ENCODE peak calls at places on chromosomes 13 and 19, in nine cellular contexts. V is H1, Z is cardiac muscle cell, Y is tibial nerve, I is upper lobe of right lung, D is psoas muscle, L is right lobe of liver, Q is sigmoid colon, T is left ventricle myocardium inferior. R is an unnamed sample.

GRCh38 chr13:28379371-28380083 is 115.4 kb downstream of the FLT1 start:
- DNase-seq in V (no peak), Z (no peak), Y (no peak), I (no peak), D (no peak), L (no peak), Q (peak; percentile 68), T (no peak), R (no peak)

GRCh38 chr13:92963029-92963428 is 263.6 kb upstream of the GPC6 start:
- DNase-seq in V (no peak), Z (no peak), Y (no peak), I (no peak), D (no peak), L (no peak), Q (no peak), T (no peak), R (no peak)

GRCh38 chr19:39506944-39507714 is 7.8 kb upstream of the SELENOV start:
- DNase-seq in V (peak; percentile 47), Z (peak; percentile 88), Y (no peak), I (no peak), D (no peak), L (no peak), Q (no peak), T (no peak), R (no peak)

GRCh38 chr13:41668130-41668757 is 210.9 kb downstream of the RGCC start:
- DNase-seq in V (peak; percentile 23), Z (peak; percentile 85), Y (peak; percentile 70), I (no peak), D (no peak), L (no peak), Q (peak; percentile 83), T (no peak), R (no peak)

GRCh38 chr19:4083677-4084546 is 17.2 kb upstream of the ZBTB7A start:
- DNase-seq in V (no peak), Z (no peak), Y (no peak), I (peak; percentile 79), D (peak; percentile 56), L (no peak), Q (no peak), T (no peak), R (no peak)

GRCh38 chr13:46804391-46804815 is 7.4 kb upstream of the ESD start:
- DNase-seq in V (no peak), Z (no peak), Y (no peak), I (no peak), D (no peak), L (no peak), Q (no peak), T (no peak), R (no peak)

GRCh38 chr19:31054430-31054829 is 294.8 kb downstream of the TSHZ3 start:
- DNase-seq in V (peak; percentile 70), Z (peak; percentile 63), Y (no peak), I (no peak), D (no peak), L (no peak), Q (no peak), T (peak; percentile 28), R (no peak)

GRCh38 chr13:25910243-25910642 is 141.6 kb downstream of the SHISA2 start:
- DNase-seq in V (no peak), Z (no peak), Y (no peak), I (no peak), D (no peak), L (no peak), Q (no peak), T (no peak), R (no peak)

GRCh38 chr13:30584332-30584731 is 33.4 kb upstream of the USPL1 start:
- DNase-seq in V (no peak), Z (no peak), Y (no peak), I (no peak), D (no peak), L (no peak), Q (no peak), T (no peak), R (no peak)

GRCh38 chr19:15038304-15038703 is 11.0 kb upstream of the CASP14 start:
- DNase-seq in V (no peak), Z (no peak), Y (peak; percentile 5), I (no peak), D (peak; percentile 67), L (no peak), Q (no peak), T (no peak), R (no peak)

GRCh38 chr13:110433014-110433413 is 125.9 kb downstream of the COL4A2 start:
- DNase-seq in V (no peak), Z (no peak), Y (no peak), I (no peak), D (peak; percentile 74), L (no peak), Q (peak; percentile 83), T (peak; percentile 61), R (no peak)

GRCh38 chr19:19650331-19650730 is 6.9 kb upstream of the GMIP start:
- DNase-seq in V (no peak), Z (no peak), Y (no peak), I (no peak), D (no peak), L (no peak), Q (no peak), T (no peak), R (no peak)

DNA sequence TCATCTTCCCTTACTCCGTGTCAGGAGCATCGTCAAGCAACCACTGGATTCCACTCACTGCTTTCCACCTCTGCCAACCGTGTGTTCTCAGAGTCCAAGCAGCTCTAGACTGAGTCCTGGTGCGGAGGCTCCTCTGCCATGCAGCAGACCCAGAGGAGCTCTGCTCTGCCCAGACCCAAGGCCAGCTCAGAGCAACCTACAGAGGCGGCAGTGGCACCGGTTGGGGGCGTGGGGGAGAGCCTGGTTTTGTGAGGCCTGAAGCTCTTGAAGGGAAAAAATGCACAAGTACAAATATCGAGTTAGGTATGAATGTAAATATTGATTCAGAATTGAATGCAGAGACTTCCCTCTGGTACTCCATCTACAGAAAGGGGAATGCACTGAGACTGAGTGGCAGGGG is 46.8 kb downstream of the GJA3 start:
- DNase-seq in V (no peak), Z (no peak), Y (no peak), I (no peak), D (no peak), L (no peak), Q (no peak), T (no peak), R (no peak)
- H3K4me1 ChIP-seq in V (no peaks in the 10 kb centered on the region), Z (peaks cover 4% of the 10 kb centered on the region), Y (peaks cover 9% of the 10 kb centered on the region), I (peaks cover 5% of the 10 kb centered on the region), D (peaks cover 4% of the 10 kb centered on the region), L (no peaks in the 10 kb centered on the region), Q (peaks cover 7% of the 10 kb centered on the region), T (peaks cover 9% of the 10 kb centered on the region), R (peaks cover 14% of the 10 kb centered on the region)

DNA sequence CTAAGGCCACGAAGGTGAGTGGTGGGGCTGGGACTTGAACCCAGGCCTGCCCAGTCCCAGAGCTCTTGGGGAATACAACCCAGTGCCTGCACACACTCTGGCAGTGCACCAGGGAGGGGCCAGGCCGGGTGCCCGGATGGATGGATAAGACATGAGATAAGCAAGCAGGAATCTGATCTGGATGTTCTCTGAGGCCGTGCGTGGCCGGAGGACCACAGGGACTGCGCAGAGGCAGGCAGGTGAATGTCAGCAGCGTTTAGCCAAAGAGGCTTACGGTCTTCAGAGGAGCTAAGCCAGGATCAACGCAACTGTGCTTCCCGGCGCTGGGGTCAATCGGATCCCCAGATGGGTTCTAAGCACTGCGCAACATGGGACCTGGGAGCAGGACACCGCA is 1.5 kb downstream of the ZNF787 start:
- DNase-seq in V (no peak), Z (no peak), Y (no peak), I (peak; percentile 71), D (peak; percentile 78), L (no peak), Q (no peak), T (no peak), R (no peak)
- H3K4me1 ChIP-seq in V (peaks cover 13% of the 10 kb centered on the region), Z (peaks cover 10% of the 10 kb centered on the region), Y (peaks cover 61% of the 10 kb centered on the region), I (peaks cover 44% of the 10 kb centered on the region), D (peaks cover 44% of the 10 kb centered on the region), L (peaks cover 34% of the 10 kb centered on the region), Q (peaks cover 44% of the 10 kb centered on the region), T (peaks cover 63% of the 10 kb centered on the region), R (peaks cover 72% of the 10 kb centered on the region)

GRCh38 chr19:38250428-38250820 is 5.8 kb downstream of the PPP1R14A start:
- DNase-seq in V (no peak), Z (no peak), Y (no peak), I (no peak), D (no peak), L (no peak), Q (no peak), T (no peak), R (no peak)

GRCh38 chr19:38245826-38246498 is 10.2 kb downstream of the PPP1R14A start:
- DNase-seq in V (no peak), Z (no peak), Y (no peak), I (no peak), D (no peak), L (no peak), Q (no peak), T (peak; percentile 45), R (no peak)

GRCh38 chr19:38247126-38247525 is 9.0 kb downstream of the PPP1R14A start:
- DNase-seq in V (no peak), Z (no peak), Y (no peak), I (no peak), D (no peak), L (no peak), Q (no peak), T (no peak), R (no peak)

GRCh38 chr19:38248421-38248820 is 7.8 kb downstream of the PPP1R14A start:
- DNase-seq in V (no peak), Z (no peak), Y (no peak), I (no peak), D (no peak), L (no peak), Q (no peak), T (no peak), R (no peak)

GRCh38 chr19:38247734-38248268 is 8.4 kb downstream of the PPP1R14A start:
- DNase-seq in V (no peak), Z (no peak), Y (no peak), I (no peak), D (no peak), L (no peak), Q (no peak), T (no peak), R (no peak)
- H3K4me1 ChIP-seq in V (peaks cover 16% of the 10 kb centered on the region), Z (peaks cover 18% of the 10 kb centered on the region), Y (peaks cover 61% of the 10 kb centered on the region), I (peaks cover 4% of the 10 kb centered on the region), D (no peaks in the 10 kb centered on the region), L (peaks cover 10% of the 10 kb centered on the region), Q (peaks cover 77% of the 10 kb centered on the region), T (peaks cover 87% of the 10 kb centered on the region), R (peaks cover 17% of the 10 kb centered on the region)

DNA sequence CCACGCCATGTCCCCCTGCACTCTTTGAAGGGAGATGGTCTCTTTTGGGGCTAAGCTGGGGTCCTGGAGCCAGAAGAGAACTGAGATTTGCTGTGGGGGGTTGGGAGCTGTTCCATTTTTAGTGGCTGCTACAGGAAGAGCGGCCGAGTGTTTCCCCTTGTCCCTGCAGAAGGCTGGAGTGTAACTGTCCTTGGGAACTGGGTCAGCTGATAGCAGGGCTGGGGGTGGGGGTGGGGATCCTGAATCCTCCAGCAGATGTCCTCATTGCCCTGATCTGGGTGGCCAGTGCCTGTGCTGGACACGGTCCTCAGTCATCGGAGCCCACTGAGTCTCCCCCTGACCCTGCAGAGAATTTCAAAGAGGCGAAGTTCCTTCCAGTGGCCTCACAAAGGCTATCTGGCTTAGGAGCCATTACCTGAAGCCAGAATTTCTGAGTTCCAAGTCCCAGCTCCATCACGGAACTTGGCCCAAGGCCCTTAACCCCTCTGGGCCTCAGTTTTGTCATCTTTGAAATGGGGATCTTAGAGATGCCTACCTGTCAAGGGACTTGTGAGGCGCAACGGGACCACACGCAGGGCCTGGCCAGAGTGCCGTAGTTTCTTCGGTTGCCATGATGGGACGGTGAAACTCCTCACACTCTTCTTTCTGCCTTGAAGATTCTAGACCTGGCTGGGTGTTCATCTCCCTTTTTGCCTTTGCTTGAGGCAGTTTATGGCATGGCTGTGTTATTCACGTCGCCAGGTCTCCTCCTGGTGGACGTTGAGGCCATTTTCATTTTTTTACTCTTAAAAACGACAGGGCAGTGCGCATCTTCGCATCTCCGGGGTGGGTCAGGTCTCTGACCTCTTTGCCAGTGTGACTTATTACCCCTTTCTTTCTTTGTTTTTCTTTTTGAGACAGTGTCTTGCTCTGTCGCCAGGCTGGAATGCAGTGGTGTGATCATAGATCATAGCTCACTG is 51.9 kb downstream of the DNM2 start:
- DNase-seq in V (no peak), Z (peak; percentile 91), Y (peak; percentile 54), I (no peak), D (peak; percentile 82), L (peak; percentile 75), Q (peak; percentile 73), T (peak; percentile 80), R (no peak)
- H3K4me1 ChIP-seq in V (no peaks in the 10 kb centered on the region), Z (peaks cover 15% of the 10 kb centered on the region), Y (peaks cover 53% of the 10 kb centered on the region), I (peaks cover 52% of the 10 kb centered on the region), D (peaks cover 48% of the 10 kb centered on the region), L (peaks cover 52% of the 10 kb centered on the region), Q (peaks cover 45% of the 10 kb centered on the region), T (peaks cover 61% of the 10 kb centered on the region), R (peaks cover 27% of the 10 kb centered on the region)